ENCODE peak calls at places on chromosomes 11 and 22, in four cellular contexts. D is CD8-positive, alpha-beta T cell; I is psoas muscle; P is IMR-90. E is an unnamed sample.

GRCh38 chr22:29267858-29268510 is at the start of the genes EWSR1 and RHBDD3:
- DNase-seq in D (peak), I (peak), P (peak), E (peak)

GRCh38 chr11:130772266-130773227 is 143.7 kb downstream of the SNX19 start:
- DNase-seq in D (no peak), I (no peak), P (peak), E (peak)

GRCh38 chr22:17264321-17265052 is 45.3 kb upstream of the ADA2 start:
- DNase-seq in D (no peak), I (peak), P (peak), E (no peak)

GRCh38 chr11:19892387-19892786 is 179.8 kb downstream of the NAV2 start:
- DNase-seq in D (no peak), I (no peak), P (no peak), E (no peak)

GRCh38 chr11:75347781-75348613 is 3.5 kb downstream of the ARRB1 start:
- DNase-seq in D (no peak), I (no peak), P (peak), E (no peak)

GRCh38 chr11:76700177-76701100 is 29.9 kb upstream of the LRRC32 start:
- DNase-seq in D (no peak), I (peak), P (peak), E (no peak)

GRCh38 chr22:36330655-36331305 is 57.0 kb downstream of the MYH9 start:
- DNase-seq in D (no peak), I (peak), P (peak), E (no peak)

GRCh38 chr11:125275905-125276634 is 111.5 kb downstream of the PKNOX2 start:
- DNase-seq in D (no peak), I (no peak), P (peak), E (no peak)

GRCh38 chr11:116697011-116697410 is 75.8 kb downstream of the BUD13 start:
- DNase-seq in D (peak), I (no peak), P (no peak), E (no peak)

GRCh38 chr11:6385046-6385777 is 5.1 kb upstream of the SMPD1 start:
- DNase-seq in D (no peak), I (no peak), P (no peak), E (no peak)

GRCh38 chr22:32686354-32686753 is 115.2 kb upstream of the TIMP3 start:
- DNase-seq in D (no peak), I (no peak), P (peak), E (no peak)

GRCh38 chr11:126337121-126337471 is 18.4 kb upstream of the ST3GAL4 start:
- DNase-seq in D (no peak), I (no peak), P (no peak), E (no peak)

GRCh38 chr11:44609028-44609782 is 43.7 kb downstream of the CD82 start:
- DNase-seq in D (peak), I (no peak), P (no peak), E (peak)

GRCh38 chr11:112540261-112540660 is 279.6 kb upstream of the PLET1 start:
- DNase-seq in D (no peak), I (no peak), P (no peak), E (no peak)

GRCh38 chr11:70739811-70740474 is 341.6 kb downstream of the CTTN start:
- DNase-seq in D (no peak), I (no peak), P (no peak), E (no peak)

GRCh38 chr11:132977241-132977640 is 555.1 kb downstream of the OPCML start:
- DNase-seq in D (no peak), I (no peak), P (no peak), E (no peak)

GRCh38 chr11:2203440-2204259 is 32.0 kb upstream of the TH start:
- DNase-seq in D (no peak), I (peak), P (no peak), E (peak)

GRCh38 chr11:34972892-34973291 is 56.5 kb downstream of the PDHX start:
- DNase-seq in D (no peak), I (no peak), P (peak), E (no peak)

GRCh38 chr11:1231396-1232327 is 8.8 kb downstream of the MUC5B start:
- DNase-seq in D (no peak), I (peak), P (no peak), E (peak)

GRCh38 chr22:24953294-24954113 is 988 bp downstream of the KIAA1671 start:
- DNase-seq in D (no peak), I (no peak), P (no peak), E (peak)

GRCh38 chr22:47168441-47168840 is 406.0 kb downstream of the TBC1D22A start:
- DNase-seq in D (no peak), I (peak), P (no peak), E (peak)

GRCh38 chr11:111417011-111417765 is 38.1 kb upstream of the POU2AF1 start:
- DNase-seq in D (no peak), I (no peak), P (peak), E (no peak)

GRCh38 chr22:39556970-39557811 is 13.4 kb upstream of the CACNA1I start:
- DNase-seq in D (peak), I (no peak), P (peak), E (no peak)

GRCh38 chr11:126113515-126113957 is 50.9 kb upstream of the CDON start:
- DNase-seq in D (no peak), I (peak), P (peak), E (peak)

GRCh38 chr11:46308632-46309419 is 31.4 kb downstream of the CREB3L1 start:
- DNase-seq in D (peak), I (peak), P (peak), E (peak)

GRCh38 chr11:64519541-64519940 is 71.5 kb upstream of the SLC22A12 start:
- DNase-seq in D (no peak), I (no peak), P (no peak), E (no peak)

GRCh38 chr22:48807155-48807554 is 1020.5 kb downstream of the BRD1 start:
- DNase-seq in D (no peak), I (no peak), P (no peak), E (no peak)

GRCh38 chr22:31852691-31853370 is 91.5 kb upstream of the YWHAH start:
- DNase-seq in D (no peak), I (no peak), P (peak), E (no peak)

GRCh38 chr11:34345991-34346480 is 11.8 kb downstream of the ABTB2 start:
- DNase-seq in D (no peak), I (peak), P (peak), E (no peak)

GRCh38 chr11:48013269-48013901 is 33.0 kb downstream of the PTPRJ start:
- DNase-seq in D (peak), I (no peak), P (peak), E (peak)

GRCh38 chr11:45048313-45048841 is 97.7 kb upstream of the TP53I11 start:
- DNase-seq in D (no peak), I (no peak), P (no peak), E (no peak)

GRCh38 chr11:87437133-87437843 is 399.6 kb downstream of the TMEM135 start:
- DNase-seq in D (no peak), I (no peak), P (no peak), E (no peak)

GRCh38 chr11:111565111-111565720 is 24.7 kb downstream of the LAYN start:
- DNase-seq in D (peak), I (no peak), P (peak), E (peak)

GRCh38 chr11:9313648-9314290 is 624 bp downstream of the TMEM41B start:
- DNase-seq in D (no peak), I (no peak), P (peak), E (peak)

GRCh38 chr22:50530857-50531545 is 1.2 kb upstream of the TYMP start:
- DNase-seq in D (peak), I (peak), P (peak), E (peak)

GRCh38 chr11:60658409-60658808 is 41.0 kb upstream of the MS4A8 start:
- DNase-seq in D (no peak), I (no peak), P (no peak), E (no peak)

GRCh38 chr11:60756307-60757032 is at the start of gene MS4A15:
- DNase-seq in D (no peak), I (no peak), P (no peak), E (no peak)

GRCh38 chr22:45777046-45777851 is 105.6 kb downstream of the ATXN10 start:
- DNase-seq in D (no peak), I (no peak), P (peak), E (no peak)
- H3K27ac ChIP-seq in D (no peak), I (no peak), P (no peak), E (no peak)

GRCh38 chr11:68028802-68029475 is 1.5 kb upstream of the NDUFS8 start:
- DNase-seq in D (no peak), I (no peak), P (peak), E (no peak)

GRCh38 chr11:68027667-68028066 is 2.8 kb upstream of the NDUFS8 start:
- DNase-seq in D (no peak), I (no peak), P (no peak), E (no peak)

GRCh38 chr11:68025047-68025446 is 5.4 kb upstream of the NDUFS8 start:
- DNase-seq in D (no peak), I (no peak), P (no peak), E (no peak)

GRCh38 chr11:68024508-68024907 is 6.0 kb upstream of the NDUFS8 start:
- DNase-seq in D (no peak), I (no peak), P (no peak), E (no peak)

GRCh38 chr11:68026391-68027105 is 3.9 kb upstream of the NDUFS8 start:
- DNase-seq in D (no peak), I (no peak), P (no peak), E (no peak)
- H3K27ac ChIP-seq in D (no peak), I (no peak), P (no peak), E (no peak)

DNA sequence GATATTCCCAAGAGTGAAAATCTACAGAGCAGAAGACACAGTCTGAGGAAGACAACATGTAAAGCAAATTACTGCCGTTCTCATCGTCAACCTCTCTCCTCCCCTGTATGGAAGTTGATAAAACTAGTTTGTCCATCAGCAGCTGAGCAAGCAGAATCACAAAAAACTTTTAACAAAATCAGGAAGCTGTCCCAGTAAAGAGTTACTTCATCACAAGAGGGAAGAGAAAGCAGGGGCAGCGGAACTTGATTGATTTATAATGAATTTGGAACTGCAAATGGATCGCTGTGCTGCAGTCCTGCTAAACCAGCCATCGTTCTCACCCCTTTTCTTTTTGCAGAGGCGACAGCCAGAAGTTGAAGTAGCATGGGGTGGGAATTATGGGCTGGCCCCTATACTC is 13.7 kb upstream of the UCP3 start:
- DNase-seq in D (no peak), I (no peak), P (no peak), E (no peak)
- H3K27ac ChIP-seq in D (no peak), I (no peak), P (no peak), E (peak)

DNA sequence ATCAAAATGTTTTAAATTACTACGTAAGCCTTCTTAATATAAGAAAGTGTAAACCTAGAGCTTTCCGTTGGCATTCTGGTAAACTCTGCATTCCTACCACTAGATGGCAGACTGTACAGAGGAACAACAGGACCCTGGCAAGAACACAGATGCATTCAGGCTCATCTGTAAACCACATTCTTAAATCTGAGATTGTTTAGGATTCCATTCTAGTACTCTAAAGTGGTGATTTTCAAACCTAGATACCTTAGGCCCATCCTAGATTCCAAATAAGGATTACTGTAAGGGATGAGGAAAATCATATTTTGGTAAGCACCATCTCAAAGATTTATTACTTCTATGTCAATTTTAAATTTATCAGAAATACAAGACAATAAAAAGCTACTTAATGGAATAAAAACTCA is 26.9 kb downstream of the PICALM start:
- DNase-seq in D (no peak), I (no peak), P (peak), E (peak)
- H3K27ac ChIP-seq in D (no peak), I (peak), P (no peak), E (peak)

DNA sequence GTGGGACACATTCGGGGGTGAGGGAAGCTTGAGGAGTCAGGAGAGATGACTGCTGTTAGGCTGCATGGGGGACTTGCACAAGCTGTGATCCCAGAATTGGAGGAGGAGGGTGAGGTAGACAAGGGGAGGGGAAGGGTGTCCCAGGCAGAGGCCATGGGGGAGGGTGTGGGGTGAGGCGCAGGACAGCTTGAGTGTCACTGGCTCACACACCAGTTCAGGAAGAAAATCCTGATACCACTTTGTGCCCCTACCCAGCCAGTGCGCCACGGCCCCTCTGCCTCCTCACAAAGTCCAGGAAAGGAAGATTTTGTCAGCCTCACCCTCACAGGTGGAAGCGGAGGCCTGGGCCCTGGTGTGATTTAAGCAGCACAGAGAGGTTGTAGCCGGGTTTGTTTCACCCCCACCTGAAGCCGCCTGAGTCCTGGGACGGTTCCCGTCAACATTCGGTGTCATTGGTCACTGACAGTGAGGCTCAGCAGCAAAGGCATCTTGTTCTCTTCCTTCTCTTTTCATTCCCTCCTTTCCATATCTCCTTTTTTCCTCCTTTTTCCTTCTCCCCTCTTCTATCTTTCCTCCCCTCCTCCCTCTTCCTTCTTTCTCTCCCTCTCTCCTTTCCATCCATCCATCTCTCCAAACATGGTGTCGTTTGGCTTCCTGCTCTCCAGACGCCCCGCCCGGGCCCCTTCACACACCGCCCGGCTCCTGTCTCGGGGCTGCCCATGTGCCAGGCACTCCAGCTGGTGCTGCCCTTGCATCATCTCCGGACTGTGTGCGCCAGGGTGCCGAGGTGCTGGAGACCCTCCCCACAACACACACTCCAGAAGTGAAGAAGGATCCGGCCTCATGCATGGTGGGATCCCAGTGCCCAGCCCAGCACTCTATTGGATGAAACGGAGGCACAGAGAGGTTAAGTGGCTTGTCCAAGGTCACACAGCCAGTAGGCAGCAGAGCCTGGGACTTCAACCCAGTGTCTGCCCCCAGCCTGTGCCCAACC is 89.3 kb downstream of the MPPED1 start:
- DNase-seq in D (no peak), I (no peak), P (no peak), E (no peak)
- H3K27ac ChIP-seq in D (no peak), I (no peak), P (no peak), E (no peak)

DNA sequence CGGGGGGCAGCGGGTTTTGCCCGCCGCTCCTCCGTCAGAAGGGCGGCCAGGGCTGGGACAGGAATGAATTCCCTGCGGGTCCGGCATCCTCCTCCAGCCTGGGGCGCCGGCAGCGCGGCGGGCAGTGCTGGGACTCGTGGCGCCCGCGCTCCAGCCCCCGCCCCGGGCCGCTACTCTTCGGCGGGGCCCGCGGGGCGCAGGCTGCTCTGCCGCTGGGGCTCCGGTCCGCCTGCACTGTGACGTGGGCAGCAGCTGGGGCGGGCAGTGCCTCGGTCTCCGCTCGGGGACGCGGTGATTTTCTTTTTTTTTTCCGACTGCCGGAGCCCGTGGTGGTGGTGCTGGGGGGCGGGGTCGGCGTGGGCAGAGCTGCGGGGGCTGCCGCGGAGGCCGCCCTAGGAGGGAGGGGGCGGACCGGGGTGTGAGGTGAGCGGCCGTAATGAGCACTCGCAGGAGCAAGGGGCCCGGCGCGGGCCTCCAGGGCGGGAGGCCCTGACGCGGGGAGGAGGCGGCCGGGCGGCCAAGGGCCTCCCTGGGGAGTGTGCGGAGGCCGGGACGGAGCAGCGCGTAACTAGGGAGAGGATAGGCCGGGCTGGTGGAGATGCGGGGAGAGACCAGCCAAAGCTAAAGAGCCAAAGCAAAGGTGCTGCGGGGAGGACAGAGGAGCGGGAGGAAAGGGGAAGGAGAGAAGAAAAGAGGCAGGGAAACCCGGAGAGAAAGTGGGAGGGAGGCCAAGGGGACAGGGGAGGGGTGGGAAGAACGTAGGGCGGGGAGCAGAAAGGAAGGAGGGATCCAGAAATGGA is 73.3 kb upstream of the ZBED5 start:
- DNase-seq in D (peak), I (peak), P (peak), E (peak)
- H3K27ac ChIP-seq in D (no peak), I (peak), P (peak), E (peak)

DNA sequence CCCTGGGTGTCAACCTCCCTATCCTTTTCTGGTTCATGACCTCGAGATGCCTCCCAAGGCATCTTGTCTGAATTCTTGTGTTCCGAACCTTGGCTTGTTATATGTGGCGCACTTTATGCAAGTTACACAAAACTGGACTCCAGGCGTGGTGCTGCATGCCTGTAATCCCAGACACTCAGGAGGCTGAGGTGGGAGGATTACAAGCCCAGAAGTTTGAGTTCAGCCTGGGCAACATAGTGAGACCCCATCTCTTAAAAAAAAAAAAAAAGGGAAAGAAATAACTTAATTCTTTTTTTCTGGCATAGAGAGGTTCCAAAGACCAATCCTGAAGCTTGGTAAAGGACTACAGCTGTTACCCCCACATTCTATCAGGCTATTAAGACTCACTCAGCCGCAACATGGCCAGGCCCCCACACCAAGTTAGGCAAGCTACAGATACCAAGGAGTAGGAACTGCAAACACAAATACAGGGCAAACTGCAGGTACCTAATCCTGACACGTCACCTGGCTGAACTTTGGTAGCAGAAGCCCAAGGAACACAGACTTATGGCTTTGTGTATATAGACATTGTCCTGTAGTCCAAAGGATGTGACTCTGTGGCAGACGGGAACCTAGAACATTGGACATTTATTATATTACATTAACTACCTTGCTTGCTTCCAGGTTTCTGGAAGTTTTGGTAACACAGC is 1.3 kb downstream of the C11orf24 start:
- DNase-seq in D (no peak), I (no peak), P (no peak), E (peak)
- H3K27ac ChIP-seq in D (no peak), I (peak), P (peak), E (peak)

DNA sequence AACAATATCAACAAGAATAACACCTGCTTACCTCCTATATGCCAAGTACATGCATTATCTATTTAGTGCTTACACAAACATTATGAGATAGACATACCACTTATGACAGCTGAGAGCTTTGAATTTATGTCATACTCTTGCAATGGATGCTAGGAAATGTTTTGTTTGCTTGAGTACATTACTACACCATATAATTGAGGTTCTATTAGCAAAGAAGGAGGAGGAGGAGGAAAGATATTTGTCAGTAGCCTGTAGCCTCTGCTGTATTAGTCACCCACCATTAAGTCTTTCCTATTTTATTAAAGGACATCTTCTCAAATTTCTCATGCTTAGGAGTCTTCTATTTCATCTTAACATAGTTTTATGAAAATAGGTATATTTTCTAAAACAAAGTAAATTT is 6.4 kb downstream of the ANO5 start:
- DNase-seq in D (no peak), I (no peak), P (no peak), E (no peak)
- H3K27ac ChIP-seq in D (no peak), I (peak), P (no peak), E (no peak)

GRCh38 chr22:38081636-38081940 is 2.4 kb downstream of the SLC16A8 start:
- DNase-seq in D (no peak), I (no peak), P (no peak), E (no peak)
- H3K27ac ChIP-seq in D (no peak), I (no peak), P (no peak), E (no peak)